ENCODE peak calls at places on chromosome 19, in seven cellular contexts. W is cardiac muscle cell, F is testis, L is mammary epithelial cell, R is breast epithelium, M is fibroblast of lung, X is thoracic aorta. G is an unnamed sample. For H3K9me3, the result is how much of the 10 kb centered on the place peaks cover.

GRCh38 chr19:4140237-4140711 is 13.2 kb upstream of the CREB3L3 start:
- DNase-seq in M (peak), R (no peak), L (peak), W (peak), F (peak), X (no peak), G (no peak)

GRCh38 chr19:5358173-5358800 is 17.7 kb upstream of the PTPRS start:
- DNase-seq in F (peak), M (no peak), R (no peak), W (no peak), L (no peak), X (no peak), G (no peak)

GRCh38 chr19:4539697-4540581 is at the start of gene LRG1:
- DNase-seq in R (peak), M (no peak), W (peak), X (no peak), L (no peak), F (no peak), G (no peak)

GRCh38 chr19:6765738-6766356 is 1.4 kb downstream of the SH2D3A start:
- DNase-seq in R (peak), M (no peak), X (no peak), L (peak), W (no peak), F (no peak), G (no peak)

GRCh38 chr19:1848399-1849131 is at the start of gene REXO1:
- DNase-seq in X (peak), W (peak), F (peak), R (peak), L (peak), M (peak), G (peak)

GRCh38 chr19:2556221-2557092 is 80.5 kb downstream of the GADD45B start:
- DNase-seq in X (no peak), R (no peak), M (no peak), F (no peak), W (no peak), L (no peak), G (no peak)

GRCh38 chr19:12985049-12985776 is 10.1 kb upstream of the NFIX start:
- DNase-seq in L (peak), M (peak), R (peak), X (no peak), F (peak), W (no peak), G (no peak)

GRCh38 chr19:3632739-3633558 is 6.4 kb upstream of the CACTIN start:
- DNase-seq in R (no peak), M (no peak), L (no peak), X (no peak), W (no peak), F (peak), G (no peak)

GRCh38 chr19:48396871-48397176 is 3.4 kb downstream of the GRIN2D start:
- DNase-seq in X (no peak), M (no peak), R (no peak), L (no peak), W (no peak), F (no peak), G (no peak)

GRCh38 chr19:39264306-39265290 is 3.6 kb upstream of the IFNL2 start:
- DNase-seq in F (peak), X (no peak), M (no peak), R (no peak), W (peak), L (no peak), G (no peak)

GRCh38 chr19:50896591-50897190 is 14.5 kb downstream of the KLK4 start:
- DNase-seq in M (peak), W (peak), X (no peak), F (no peak), L (peak), R (peak), G (no peak)

GRCh38 chr19:4676955-4677731 is 7.0 kb upstream of the MYDGF start:
- DNase-seq in W (peak), F (peak), M (peak), X (no peak), L (no peak), R (no peak), G (no peak)

GRCh38 chr19:28359819-28360414 is 853.0 kb downstream of the UQCRFS1 start:
- DNase-seq in M (no peak), X (no peak), L (no peak), R (no peak), W (no peak), F (no peak), G (no peak)

GRCh38 chr19:41546386-41546789 is 29.6 kb upstream of the CEACAM21 start:
- DNase-seq in M (no peak), F (no peak), W (no peak), X (no peak), L (no peak), R (no peak), G (no peak)

GRCh38 chr19:55640577-55641375 is at the start of gene ZNF580:
- DNase-seq in M (peak), W (peak), X (no peak), F (peak), L (peak), R (peak), G (peak)

GRCh38 chr19:39878398-39878797 is 32.2 kb upstream of the FBL start:
- DNase-seq in W (no peak), F (no peak), L (no peak), R (no peak), X (no peak), M (no peak), G (no peak)

GRCh38 chr19:7888145-7888825 is at the start of gene LRRC8E:
- DNase-seq in M (peak), W (peak), X (no peak), R (no peak), F (no peak), L (peak), G (no peak)

GRCh38 chr19:56253737-56254136 is 18.8 kb upstream of the EDDM13 start:
- DNase-seq in R (no peak), M (peak), W (peak), F (no peak), X (no peak), L (peak), G (no peak)

GRCh38 chr19:47660435-47660832 is 51.5 kb downstream of the BICRA start:
- DNase-seq in R (no peak), W (no peak), L (peak), F (no peak), X (no peak), M (no peak), G (no peak)

GRCh38 chr19:8491574-8491973 is 10.9 kb downstream of the PRAM1 start:
- DNase-seq in F (no peak), M (no peak), X (no peak), W (no peak), R (no peak), L (no peak), G (no peak)

GRCh38 chr19:1783354-1783753 is 28.7 kb downstream of the ATP8B3 start:
- DNase-seq in M (no peak), W (no peak), R (no peak), F (no peak), L (no peak), X (no peak), G (no peak)

GRCh38 chr19:5434970-5435641 is 20.1 kb upstream of the ZNRF4 start:
- DNase-seq in F (no peak), L (peak), W (peak), R (no peak), X (no peak), M (peak), G (no peak)

GRCh38 chr19:17337675-17338439 is 504 bp downstream of the GTPBP3 start:
- DNase-seq in W (no peak), R (no peak), M (no peak), F (no peak), L (peak), X (no peak), G (no peak)

GRCh38 chr19:53545271-53546065 is 7.5 kb downstream of the ZNF331 start:
- DNase-seq in F (no peak), L (no peak), M (peak), X (no peak), W (no peak), R (no peak), G (no peak)

GRCh38 chr19:58578430-58578925 is 5.3 kb upstream of the MZF1 start:
- DNase-seq in R (no peak), X (no peak), F (no peak), M (no peak), L (no peak), W (no peak), G (no peak)

GRCh38 chr19:58582985-58583384 is 9.8 kb upstream of the MZF1 start:
- DNase-seq in R (no peak), L (no peak), M (no peak), F (no peak), W (no peak), X (no peak), G (peak)

GRCh38 chr19:58579473-58580142 is 6.5 kb upstream of the MZF1 start:
- DNase-seq in R (no peak), W (no peak), X (no peak), L (no peak), M (no peak), F (no peak), G (no peak)

GRCh38 chr19:58584498-58585441 is 11.6 kb upstream of the MZF1 start:
- DNase-seq in M (no peak), F (peak), X (no peak), R (no peak), W (no peak), L (no peak), G (no peak)

GRCh38 chr19:58581227-58582141 is 8.3 kb upstream of the MZF1 start:
- DNase-seq in X (peak), L (peak), R (no peak), W (peak), F (peak), M (peak), G (peak)
- H3K27ac ChIP-seq in X (peak), L (no peak), R (no peak), W (peak), F (no peak), M (no peak), G (peak)

DNA sequence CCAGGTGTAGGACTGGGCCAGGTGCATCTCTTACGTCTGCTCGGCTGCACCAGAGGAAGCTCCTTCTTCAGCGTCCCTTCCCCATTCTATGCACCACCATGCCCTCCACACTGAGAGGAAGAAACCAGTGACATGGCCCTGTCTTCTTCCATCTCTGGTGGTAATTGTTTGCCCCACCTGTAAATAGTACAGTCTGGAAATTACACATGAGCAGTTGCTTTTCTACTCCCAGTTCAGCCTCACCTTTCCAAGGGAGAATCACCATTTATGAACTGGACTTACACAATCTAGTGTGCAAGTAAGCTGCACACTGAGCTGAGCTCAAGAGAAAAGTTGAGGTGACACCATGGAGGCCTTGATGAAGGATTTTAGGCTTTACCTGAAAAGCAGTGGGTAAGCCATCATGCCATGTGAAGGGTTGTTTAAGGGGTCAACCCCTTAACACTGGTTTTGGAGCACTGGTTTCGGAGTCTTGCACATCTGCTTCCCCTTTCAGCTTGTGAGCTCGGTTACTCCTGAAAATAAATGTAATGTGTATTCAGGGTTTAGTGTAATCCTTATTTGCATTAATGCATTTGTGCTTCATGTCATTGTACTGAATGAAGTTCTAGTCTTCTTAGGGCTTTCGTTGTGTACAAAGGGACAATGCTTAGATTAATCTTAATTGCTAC is 22.4 kb downstream of the ZNF536 start:
- DNase-seq in W (no peak), R (no peak), F (no peak), X (no peak), L (no peak), M (no peak), G (no peak)
- H3K9me3 ChIP-seq in W (under half), R (under half), F (under half), X (under half), L (under half), M (under half), G (under half)

GRCh38 chr19:35204799-35205732 is 23.5 kb downstream of the FAM187B start:
- DNase-seq in R (no peak), L (no peak), F (no peak), W (no peak), X (no peak), M (no peak), G (no peak)

GRCh38 chr19:35206855-35207254 is 21.7 kb downstream of the FAM187B start:
- DNase-seq in R (no peak), X (no peak), M (no peak), W (no peak), F (no peak), L (no peak), G (no peak)

GRCh38 chr19:35206379-35206778 is 22.2 kb downstream of the FAM187B start:
- DNase-seq in F (no peak), M (no peak), L (no peak), X (no peak), W (no peak), R (no peak), G (no peak)

GRCh38 chr19:35207391-35207871 is 21.1 kb downstream of the FAM187B start:
- DNase-seq in R (no peak), W (no peak), L (peak), M (no peak), X (no peak), F (no peak), G (no peak)

DNA sequence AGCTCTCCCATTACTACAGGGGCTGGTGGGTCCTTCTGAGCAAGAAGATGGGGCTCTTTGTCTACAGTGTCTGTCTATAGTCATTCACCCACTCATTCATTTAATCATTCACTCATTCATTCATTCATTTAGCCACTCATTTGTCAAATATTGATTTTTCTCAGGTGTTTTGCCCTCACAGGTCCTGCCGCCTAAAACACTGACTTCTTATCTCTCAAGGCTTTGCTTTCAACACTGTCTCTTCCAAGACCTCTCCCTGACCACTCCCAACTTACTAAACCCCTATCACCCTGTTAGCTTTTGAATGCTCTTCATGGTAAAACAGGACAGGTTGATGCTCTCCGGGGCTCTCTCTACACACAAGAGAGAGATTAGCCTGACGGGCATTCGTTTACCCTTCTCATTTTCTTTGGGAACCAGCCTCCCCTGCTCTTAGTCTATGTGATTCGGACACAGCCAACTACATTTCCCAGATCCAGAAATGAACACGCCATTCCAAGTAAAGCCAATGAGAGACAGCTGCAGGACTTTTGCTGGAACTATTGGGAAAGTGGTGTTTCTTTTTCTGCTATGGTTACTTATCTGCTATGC is 22.7 kb downstream of the FAM187B start:
- DNase-seq in X (no peak), F (no peak), L (no peak), R (no peak), M (no peak), W (no peak), G (no peak)
- H3K27ac ChIP-seq in X (no peak), F (no peak), L (no peak), R (no peak), M (no peak), W (no peak), G (no peak)

GRCh38 chr19:11091343-11092153 is 2.3 kb downstream of the LDLR start:
- DNase-seq in X (peak), R (peak), W (peak), M (peak), L (peak), F (peak), G (peak)
- H3K9me3 ChIP-seq in X (under half), R (under half), W (under half), M (under half), L (under half), F (under half), G (under half)

GRCh38 chr19:45574526-45574925 is 10.1 kb downstream of the OPA3 start:
- DNase-seq in M (no peak), W (no peak), X (no peak), L (no peak), F (no peak), R (no peak), G (no peak)

GRCh38 chr19:45578861-45579260 is 5.7 kb downstream of the OPA3 start:
- DNase-seq in R (no peak), W (no peak), M (no peak), L (no peak), F (peak), X (no peak), G (no peak)

GRCh38 chr19:45577111-45577905 is 7.3 kb downstream of the OPA3 start:
- DNase-seq in W (peak), R (peak), M (peak), L (peak), F (peak), X (no peak), G (no peak)

GRCh38 chr19:45575216-45575615 is 9.4 kb downstream of the OPA3 start:
- DNase-seq in L (no peak), M (no peak), F (no peak), X (no peak), R (no peak), W (no peak), G (no peak)

DNA sequence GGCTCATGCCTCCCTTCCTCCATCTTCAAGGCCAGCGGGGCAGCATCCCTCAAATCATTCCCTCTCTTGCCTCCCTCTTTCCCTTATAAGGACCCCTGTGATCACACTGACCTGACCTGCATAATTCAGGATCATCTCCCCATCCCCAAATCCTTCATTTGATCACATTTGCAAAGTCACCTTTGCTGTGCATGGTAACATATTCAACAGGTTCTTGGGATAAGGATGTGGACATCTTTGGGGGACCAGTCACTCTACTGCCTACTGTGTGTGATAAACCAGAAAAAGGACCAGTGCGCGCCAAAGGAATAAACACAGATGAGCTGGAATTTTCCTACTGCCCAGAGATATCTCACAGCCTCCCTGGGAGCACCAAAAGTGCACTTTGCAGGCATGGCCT is 7.9 kb downstream of the OPA3 start:
- DNase-seq in X (no peak), F (no peak), W (no peak), L (no peak), M (no peak), R (no peak), G (no peak)
- H3K27ac ChIP-seq in X (no peak), F (no peak), W (peak), L (peak), M (peak), R (peak), G (no peak)

GRCh38 chr19:11684987-11685675 is 53.6 kb downstream of the ZNF823 start:
- DNase-seq in M (no peak), L (no peak), R (no peak), F (no peak), X (no peak), W (no peak), G (no peak)
- H3K9me3 ChIP-seq in M (under half), L (under half), R (under half), F (under half), X (under half), W (under half), G (under half)

GRCh38 chr19:33227870-33228599 is 2.4 kb upstream of the SLC7A10 start:
- DNase-seq in M (peak), W (peak), R (no peak), L (no peak), X (no peak), F (no peak), G (no peak)
- H3K27ac ChIP-seq in M (no peak), W (no peak), R (no peak), L (no peak), X (no peak), F (no peak), G (no peak)

GRCh38 chr19:49854861-49855263 is 3.9 kb downstream of the PTOV1 start:
- DNase-seq in M (no peak), R (no peak), L (no peak), W (no peak), F (no peak), X (no peak), G (no peak)

GRCh38 chr19:49853852-49854849 is 3.2 kb downstream of the PTOV1 start:
- DNase-seq in R (no peak), F (no peak), X (no peak), L (no peak), W (no peak), M (no peak), G (no peak)

GRCh38 chr19:49855676-49856573 is 5.0 kb downstream of the PTOV1 start:
- DNase-seq in X (no peak), W (no peak), M (no peak), F (no peak), R (no peak), L (no peak), G (no peak)

GRCh38 chr19:49856574-49857021 is 5.6 kb downstream of the PTOV1 start:
- DNase-seq in F (no peak), R (no peak), M (no peak), X (no peak), W (no peak), L (no peak), G (no peak)

DNA sequence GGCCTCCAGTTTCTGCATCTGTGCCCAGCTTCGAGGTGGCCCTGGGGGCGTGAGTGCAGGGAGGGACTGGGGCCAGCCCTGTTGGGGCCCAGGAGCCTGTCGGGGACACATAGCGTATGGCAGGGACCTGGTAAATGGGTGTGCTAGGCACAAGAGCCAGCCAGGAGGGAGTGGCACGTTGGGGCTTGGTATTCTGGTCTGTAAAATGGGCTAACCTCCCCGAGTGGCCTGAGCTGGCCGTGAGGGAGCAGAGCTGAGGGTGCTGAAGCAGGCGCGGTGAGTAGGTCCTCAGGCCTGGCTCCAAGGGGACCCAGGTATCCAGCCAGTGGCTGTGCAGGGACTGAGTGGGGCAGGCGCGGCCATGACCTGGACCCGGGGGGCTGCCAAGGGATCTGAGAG is 4.3 kb downstream of the PTOV1 start:
- DNase-seq in W (no peak), X (no peak), M (no peak), F (no peak), R (no peak), L (no peak), G (no peak)
- H3K9me3 ChIP-seq in W (under half), X (under half), M (under half), F (under half), R (under half), L (under half), G (under half)

GRCh38 chr19:16332991-16333624 is 8.5 kb downstream of the KLF2 start:
- DNase-seq in L (no peak), W (no peak), F (no peak), X (no peak), M (no peak), R (no peak), G (no peak)
- H3K27ac ChIP-seq in L (no peak), W (no peak), F (no peak), X (no peak), M (no peak), R (no peak), G (no peak)

G was measured in ascending aorta.